ENCODE peak calls at places on chromosomes 2 and 18, in six cellular contexts. One of them, this sample, is unnamed.

GRCh38 chr18:23838801-23839366 is 149.6 kb downstream of the LAMA3 start:
- DNase-seq in HepG2: no peak
- DNase-seq in upper lobe of right lung: no peak
- DNase-seq in prostate gland: no peak
- DNase-seq in HCT116: no peak
- DNase-seq in mucosa of descending colon: no peak
- DNase-seq in this sample: no peak

GRCh38 chr18:77102246-77103040 is 30.1 kb downstream of the MBP start:
- DNase-seq in mucosa of descending colon: no peak
- DNase-seq in upper lobe of right lung: no peak
- DNase-seq in HCT116: no peak
- DNase-seq in HepG2: no peak
- DNase-seq in prostate gland: no peak
- DNase-seq in this sample: no peak

GRCh38 chr2:69592511-69592910 is 51.0 kb downstream of the AAK1 start:
- DNase-seq in prostate gland: no peak
- DNase-seq in HepG2: no peak
- DNase-seq in upper lobe of right lung: no peak
- DNase-seq in mucosa of descending colon: no peak
- DNase-seq in HCT116: no peak
- DNase-seq in this sample: no peak

GRCh38 chr18:30359521-30359920 is 683.0 kb downstream of the DSC3 start:
- DNase-seq in HCT116: no peak
- DNase-seq in upper lobe of right lung: no peak
- DNase-seq in prostate gland: no peak
- DNase-seq in HepG2: no peak
- DNase-seq in mucosa of descending colon: no peak
- DNase-seq in this sample: peak

GRCh38 chr2:130847776-130848517 is 11.2 kb downstream of the ARHGEF4 start:
- DNase-seq in HepG2: no peak
- DNase-seq in prostate gland: no peak
- DNase-seq in HCT116: no peak
- DNase-seq in upper lobe of right lung: no peak
- DNase-seq in mucosa of descending colon: no peak
- DNase-seq in this sample: no peak

GRCh38 chr2:121686218-121686617 is 37.0 kb upstream of the CLASP1 start:
- DNase-seq in mucosa of descending colon: no peak
- DNase-seq in HepG2: no peak
- DNase-seq in HCT116: no peak
- DNase-seq in upper lobe of right lung: no peak
- DNase-seq in prostate gland: no peak
- DNase-seq in this sample: no peak

GRCh38 chr2:164784376-164784775 is 57.2 kb downstream of the COBLL1 start:
- DNase-seq in HepG2: no peak
- DNase-seq in prostate gland: no peak
- DNase-seq in mucosa of descending colon: no peak
- DNase-seq in HCT116: no peak
- DNase-seq in upper lobe of right lung: no peak
- DNase-seq in this sample: no peak

GRCh38 chr18:12076424-12077140 is 17.1 kb upstream of the ANKRD62 start:
- DNase-seq in HCT116: no peak
- DNase-seq in prostate gland: no peak
- DNase-seq in HepG2: no peak
- DNase-seq in upper lobe of right lung: peak
- DNase-seq in mucosa of descending colon: no peak
- DNase-seq in this sample: peak

GRCh38 chr18:39647627-39648502 is 2082.3 kb upstream of the CELF4 start:
- DNase-seq in mucosa of descending colon: peak
- DNase-seq in upper lobe of right lung: no peak
- DNase-seq in HepG2: no peak
- DNase-seq in HCT116: peak
- DNase-seq in prostate gland: no peak
- DNase-seq in this sample: peak

GRCh38 chr18:47283476-47283875 is 32.0 kb upstream of the SKOR2 start:
- DNase-seq in prostate gland: no peak
- DNase-seq in HCT116: peak
- DNase-seq in HepG2: peak
- DNase-seq in mucosa of descending colon: peak
- DNase-seq in upper lobe of right lung: no peak
- DNase-seq in this sample: peak

GRCh38 chr2:128949360-128949759 is 630.7 kb upstream of the HS6ST1 start:
- DNase-seq in prostate gland: no peak
- DNase-seq in HepG2: no peak
- DNase-seq in mucosa of descending colon: no peak
- DNase-seq in HCT116: no peak
- DNase-seq in upper lobe of right lung: no peak
- DNase-seq in this sample: no peak

GRCh38 chr18:70072678-70073077 is 125.0 kb upstream of the CD226 start:
- DNase-seq in HepG2: peak
- DNase-seq in upper lobe of right lung: no peak
- DNase-seq in HCT116: no peak
- DNase-seq in mucosa of descending colon: no peak
- DNase-seq in prostate gland: no peak
- DNase-seq in this sample: no peak
- TF ChIP-seq CTCF in HepG2: peak
- TF ChIP-seq CTCF in upper lobe of right lung: peak
- TF ChIP-seq CTCF in HCT116: no peak
- TF ChIP-seq CTCF in mucosa of descending colon: no peak
- TF ChIP-seq CTCF in prostate gland: no peak
- TF ChIP-seq CTCF in this sample: no peak

GRCh38 chr18:54004828-54005227 is 219.6 kb downstream of the MBD2 start:
- DNase-seq in upper lobe of right lung: no peak
- DNase-seq in mucosa of descending colon: no peak
- DNase-seq in prostate gland: no peak
- DNase-seq in HCT116: no peak
- DNase-seq in HepG2: peak
- DNase-seq in this sample: peak
- TF ChIP-seq CTCF in upper lobe of right lung: no peak
- TF ChIP-seq CTCF in mucosa of descending colon: no peak
- TF ChIP-seq CTCF in prostate gland: no peak
- TF ChIP-seq CTCF in HCT116: peak
- TF ChIP-seq CTCF in HepG2: no peak
- TF ChIP-seq CTCF in this sample: no peak

DNA sequence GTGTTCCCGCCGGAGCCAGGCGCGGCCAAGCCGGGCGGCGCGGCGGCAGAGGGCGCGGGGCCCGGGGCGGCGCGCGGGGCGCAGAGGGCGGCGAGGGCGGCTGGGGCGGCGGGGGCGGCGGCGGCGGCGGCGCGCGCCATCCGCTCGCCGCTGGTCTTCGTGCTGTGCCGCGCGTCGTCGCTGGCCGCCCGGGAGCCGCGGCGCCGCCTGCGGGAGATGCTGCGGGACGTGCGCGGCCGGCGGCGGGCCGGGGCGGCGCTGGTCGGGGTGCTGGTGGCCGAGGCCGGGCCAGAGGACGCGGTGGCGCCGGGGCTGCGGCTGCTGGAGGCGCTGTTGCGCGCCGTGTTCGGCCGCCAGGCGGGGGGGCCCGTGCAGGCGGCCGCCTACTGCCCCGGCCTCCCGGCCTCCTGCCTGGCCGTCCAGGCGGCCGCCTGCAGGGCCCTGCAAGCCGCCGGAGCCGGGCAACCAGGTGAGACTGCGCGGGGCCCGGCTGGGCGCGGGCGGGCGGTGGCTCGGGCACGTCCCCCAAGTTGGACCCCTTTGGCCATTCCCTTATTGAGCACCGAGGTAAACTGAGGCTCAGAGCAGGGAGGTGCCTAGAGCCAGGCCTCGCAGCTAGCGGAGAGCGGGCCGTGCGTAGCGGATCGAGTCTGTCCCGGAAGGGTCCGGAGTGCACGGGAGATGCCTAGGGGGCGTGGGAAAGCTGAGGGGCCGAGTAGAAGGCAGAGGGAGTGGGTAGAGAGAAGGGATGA is 584 bp downstream of the C2orf72 start:
- DNase-seq in mucosa of descending colon: peak
- DNase-seq in prostate gland: peak
- DNase-seq in HepG2: no peak
- DNase-seq in HCT116: no peak
- DNase-seq in upper lobe of right lung: no peak
- DNase-seq in this sample: peak
- TF ChIP-seq CTCF in mucosa of descending colon: no peak
- TF ChIP-seq CTCF in prostate gland: no peak
- TF ChIP-seq CTCF in HepG2: peak
- TF ChIP-seq CTCF in HCT116: no peak
- TF ChIP-seq CTCF in upper lobe of right lung: no peak
- TF ChIP-seq CTCF in this sample: no peak

GRCh38 chr2:6452702-6453481 is 412.8 kb downstream of the CMPK2 start:
- DNase-seq in HCT116: no peak
- DNase-seq in mucosa of descending colon: no peak
- DNase-seq in prostate gland: no peak
- DNase-seq in upper lobe of right lung: no peak
- DNase-seq in HepG2: no peak
- DNase-seq in this sample: no peak
- TF ChIP-seq CTCF in HCT116: peak
- TF ChIP-seq CTCF in mucosa of descending colon: no peak
- TF ChIP-seq CTCF in prostate gland: no peak
- TF ChIP-seq CTCF in upper lobe of right lung: no peak
- TF ChIP-seq CTCF in HepG2: no peak
- TF ChIP-seq CTCF in this sample: no peak

DNA sequence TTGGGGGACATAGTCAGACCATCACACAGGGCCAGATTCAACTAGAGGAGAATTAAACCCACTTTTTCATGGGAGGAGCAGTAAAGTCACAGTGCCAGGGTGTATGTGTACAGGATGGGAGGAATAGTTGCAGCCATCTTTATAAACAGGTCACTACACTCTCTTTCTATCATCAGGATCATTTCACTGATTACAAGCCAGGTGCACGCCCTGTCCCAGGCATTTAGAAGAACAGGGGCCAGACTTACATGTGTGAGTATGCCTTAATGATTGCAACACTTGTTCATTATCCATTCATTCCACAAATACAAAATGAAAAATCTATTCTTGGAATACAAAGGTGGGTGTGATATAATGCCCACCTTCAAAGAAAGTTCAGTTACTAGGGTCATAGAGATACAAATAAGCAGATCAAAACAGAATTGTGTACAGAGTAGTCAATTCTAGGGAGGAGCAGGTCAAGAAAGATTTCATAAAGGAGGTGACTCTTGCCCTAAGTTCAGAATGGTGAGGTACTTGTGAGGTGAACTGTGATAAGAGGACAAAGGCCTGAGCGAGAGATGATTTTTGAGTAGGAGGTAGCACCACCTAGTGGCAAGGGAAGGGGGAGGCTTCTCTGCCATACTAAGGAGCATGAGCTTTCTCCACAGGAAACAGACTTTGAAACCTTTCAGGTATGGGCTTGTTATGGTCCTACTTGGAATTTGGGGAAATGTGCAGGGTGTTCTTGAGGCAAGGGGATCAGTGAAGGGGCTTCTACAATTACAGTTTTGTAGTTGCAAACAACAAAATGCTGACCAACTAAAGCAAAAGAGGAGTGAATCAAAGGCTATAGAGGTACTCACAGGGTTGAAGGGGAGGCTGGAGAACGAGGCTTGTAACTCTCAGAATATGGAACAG is 156.3 kb downstream of the SUCLG1 start:
- DNase-seq in prostate gland: peak
- DNase-seq in HepG2: peak
- DNase-seq in mucosa of descending colon: peak
- DNase-seq in upper lobe of right lung: no peak
- DNase-seq in HCT116: peak
- DNase-seq in this sample: peak
- TF ChIP-seq CTCF in prostate gland: no peak
- TF ChIP-seq CTCF in HepG2: peak
- TF ChIP-seq CTCF in mucosa of descending colon: peak
- TF ChIP-seq CTCF in upper lobe of right lung: peak
- TF ChIP-seq CTCF in HCT116: peak
- TF ChIP-seq CTCF in this sample: peak

GRCh38 chr2:58974426-58974825 is 733.3 kb upstream of the FANCL start:
- DNase-seq in HepG2: no peak
- DNase-seq in prostate gland: no peak
- DNase-seq in upper lobe of right lung: no peak
- DNase-seq in mucosa of descending colon: no peak
- DNase-seq in HCT116: no peak
- DNase-seq in this sample: no peak

GRCh38 chr2:58976374-58977055 is 735.4 kb upstream of the FANCL start:
- DNase-seq in prostate gland: no peak
- DNase-seq in upper lobe of right lung: no peak
- DNase-seq in mucosa of descending colon: no peak
- DNase-seq in HCT116: no peak
- DNase-seq in HepG2: no peak
- DNase-seq in this sample: no peak

GRCh38 chr2:58972737-58973136 is 731.6 kb upstream of the FANCL start:
- DNase-seq in HepG2: no peak
- DNase-seq in HCT116: no peak
- DNase-seq in prostate gland: no peak
- DNase-seq in mucosa of descending colon: no peak
- DNase-seq in upper lobe of right lung: no peak
- DNase-seq in this sample: no peak

GRCh38 chr2:58973831-58974281 is 732.7 kb upstream of the FANCL start:
- DNase-seq in mucosa of descending colon: no peak
- DNase-seq in prostate gland: no peak
- DNase-seq in HCT116: no peak
- DNase-seq in upper lobe of right lung: no peak
- DNase-seq in HepG2: no peak
- DNase-seq in this sample: no peak

DNA sequence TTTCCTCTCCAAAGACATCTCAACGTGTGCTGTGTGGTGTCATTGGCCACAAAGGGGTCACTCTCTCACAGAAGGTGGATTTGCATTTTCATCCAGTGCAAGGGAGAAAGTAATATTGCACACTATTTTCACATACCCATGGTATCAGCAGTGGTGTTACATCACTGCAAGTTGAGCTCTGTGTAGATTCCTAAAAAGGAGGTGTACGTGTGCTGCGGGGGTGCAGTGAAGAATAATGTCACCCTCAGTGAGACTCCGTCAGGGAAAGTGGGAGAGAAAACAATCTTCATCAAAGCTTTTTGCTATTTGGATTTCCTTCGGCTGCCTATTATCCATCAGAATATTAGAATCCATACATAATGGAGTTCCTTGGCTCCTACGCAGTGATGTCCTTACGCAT is 733.8 kb upstream of the FANCL start:
- DNase-seq in mucosa of descending colon: no peak
- DNase-seq in upper lobe of right lung: no peak
- DNase-seq in HCT116: no peak
- DNase-seq in prostate gland: no peak
- DNase-seq in HepG2: no peak
- DNase-seq in this sample: no peak
- TF ChIP-seq CTCF in mucosa of descending colon: no peak
- TF ChIP-seq CTCF in upper lobe of right lung: no peak
- TF ChIP-seq CTCF in HCT116: no peak
- TF ChIP-seq CTCF in prostate gland: no peak
- TF ChIP-seq CTCF in HepG2: no peak
- TF ChIP-seq CTCF in this sample: no peak

DNA sequence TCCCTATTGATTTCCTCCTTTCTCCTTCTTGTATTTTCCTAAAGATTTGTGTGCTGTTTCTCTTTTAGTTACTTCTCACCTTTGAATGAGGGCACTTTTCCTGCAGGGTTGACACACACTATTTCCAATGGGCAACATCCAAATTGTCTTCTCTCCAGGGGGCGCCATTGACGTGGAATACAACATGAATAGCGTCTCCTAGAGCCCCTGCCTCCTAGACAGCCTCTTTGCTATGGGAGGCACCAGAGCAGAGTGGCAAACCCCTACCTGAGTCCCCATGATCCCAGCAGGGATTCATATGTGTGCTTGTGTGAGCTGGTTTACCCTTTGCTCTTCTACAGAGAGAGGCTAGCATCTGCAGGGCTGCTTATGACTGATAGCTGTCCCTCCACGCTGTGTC is 61.3 kb upstream of the ITSN2 start:
- DNase-seq in mucosa of descending colon: peak
- DNase-seq in prostate gland: peak
- DNase-seq in upper lobe of right lung: no peak
- DNase-seq in HepG2: peak
- DNase-seq in HCT116: peak
- DNase-seq in this sample: peak
- TF ChIP-seq CTCF in mucosa of descending colon: no peak
- TF ChIP-seq CTCF in prostate gland: no peak
- TF ChIP-seq CTCF in upper lobe of right lung: peak
- TF ChIP-seq CTCF in HepG2: peak
- TF ChIP-seq CTCF in HCT116: peak
- TF ChIP-seq CTCF in this sample: peak

This sample was measured in Calu3.